ENCODE peak calls at places on chromosome 1, in four cellular contexts. W, F, T and U are unnamed samples.

GRCh38 chr1:6248798-6249731 is 5.1 kb downstream of the HES3 start:
- DNase-seq in T (no peak), F (no peak), W (no peak), U (no peak)

GRCh38 chr1:85366391-85366790 is 90.0 kb upstream of the BCL10 start:
- DNase-seq in W (no peak), T (peak), F (peak), U (no peak)

GRCh38 chr1:94590203-94591137 is 48.9 kb upstream of the F3 start:
- DNase-seq in T (no peak), F (no peak), W (no peak), U (no peak)

GRCh38 chr1:155072531-155073289 is 5.9 kb upstream of the EFNA3 start:
- DNase-seq in F (no peak), W (no peak), T (no peak), U (no peak)

GRCh38 chr1:60870269-60870668 is 212.1 kb upstream of the NFIA start:
- DNase-seq in F (no peak), T (no peak), W (no peak), U (no peak)

GRCh38 chr1:223298706-223299105 is 65.3 kb downstream of the SUSD4 start:
- DNase-seq in F (peak), T (no peak), W (no peak), U (no peak)

GRCh38 chr1:160550572-160551034 is 27.5 kb upstream of the SLAMF6 start:
- DNase-seq in W (no peak), F (no peak), T (no peak), U (no peak)

GRCh38 chr1:33111965-33112364 is 31.0 kb downstream of the AZIN2 start:
- DNase-seq in T (no peak), F (peak), W (no peak), U (no peak)

GRCh38 chr1:147209825-147210821 is 15.0 kb downstream of the FMO5 start:
- DNase-seq in T (no peak), F (no peak), W (no peak), U (no peak)

GRCh38 chr1:53573522-53573921 is 114.3 kb downstream of the DMRTB1 start:
- DNase-seq in T (no peak), F (no peak), W (no peak), U (no peak)
- H3K27ac ChIP-seq in T (no peak), F (no peak), W (no peak), U (no peak)

GRCh38 chr1:15459771-15460719 is 3.5 kb downstream of the CELA2A start:
- DNase-seq in F (peak), T (no peak), W (no peak), U (no peak)
- H3K27ac ChIP-seq in F (no peak), T (no peak), W (peak), U (no peak)

GRCh38 chr1:54274448-54274847 is 74.5 kb downstream of the MRPL37 start:
- DNase-seq in F (no peak), W (no peak), T (no peak), U (no peak)
- H3K27ac ChIP-seq in F (no peak), W (peak), T (peak), U (peak)

GRCh38 chr1:14083706-14084105 is 383.7 kb downstream of the PRDM2 start:
- DNase-seq in W (no peak), F (peak), T (no peak), U (no peak)

GRCh38 chr1:14083277-14083676 is 383.3 kb downstream of the PRDM2 start:
- DNase-seq in W (no peak), F (peak), T (no peak), U (no peak)

DNA sequence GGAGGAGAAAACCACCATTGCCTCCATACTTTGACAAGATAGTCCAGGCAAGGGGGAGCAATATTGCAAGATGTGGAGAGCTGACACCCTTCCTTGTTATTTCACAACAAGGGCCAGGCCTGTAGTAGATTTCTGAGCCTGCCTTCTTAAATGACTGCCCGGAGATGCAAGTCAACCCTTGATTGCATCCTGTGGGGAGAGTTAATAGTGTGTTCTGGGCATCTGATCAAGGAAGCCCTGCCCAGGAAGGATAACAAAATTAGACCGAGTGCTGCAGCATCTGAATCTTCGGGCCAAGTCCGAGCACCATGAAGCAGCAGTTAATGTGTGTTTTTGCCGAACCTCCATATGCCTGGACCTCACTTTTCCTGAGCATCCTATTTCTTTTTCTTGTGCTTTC is 382.3 kb downstream of the PRDM2 start:
- DNase-seq in W (no peak), T (no peak), F (no peak), U (no peak)
- H3K27ac ChIP-seq in W (no peak), T (no peak), F (no peak), U (no peak)

GRCh38 chr1:228351850-228352249 is 54.8 kb downstream of the TRIM11 start:
- DNase-seq in W (no peak), T (no peak), F (no peak), U (no peak)
- H3K27ac ChIP-seq in W (no peak), T (no peak), F (no peak), U (no peak)

GRCh38 chr1:204997616-204998015 is 45.4 kb upstream of the CNTN2 start:
- DNase-seq in W (no peak), F (no peak), T (no peak), U (no peak)
- H3K27ac ChIP-seq in W (no peak), F (no peak), T (no peak), U (peak)

GRCh38 chr1:203625623-203626189 is 926 bp upstream of the ATP2B4 start:
- DNase-seq in W (peak), T (peak), F (peak), U (peak)
- H3K27ac ChIP-seq in W (no peak), T (peak), F (peak), U (peak)

DNA sequence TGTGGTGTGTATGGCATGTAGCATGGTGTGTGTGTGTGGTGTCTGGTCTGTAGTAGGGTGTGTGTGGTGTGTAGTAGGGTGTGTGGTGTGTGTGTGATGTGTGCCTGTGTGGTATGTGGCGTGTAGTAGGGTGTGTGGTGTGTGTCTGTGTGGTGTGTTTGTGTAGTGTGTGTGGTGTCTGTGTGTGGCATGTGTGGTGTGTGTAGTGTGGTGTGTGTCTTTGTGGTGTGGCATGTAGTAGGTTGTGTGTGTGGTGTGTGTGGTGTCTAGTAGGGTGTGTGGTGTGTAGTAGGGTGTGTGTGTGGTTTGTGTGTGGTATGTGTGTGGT is 85.5 kb downstream of the SYT2 start:
- DNase-seq in W (no peak), T (no peak), F (no peak), U (no peak)
- H3K27ac ChIP-seq in W (no peak), T (no peak), F (no peak), U (no peak)